ENCODE peak calls at places on chromosomes 12 and 14, in four cellular contexts. Y, T, H and G are unnamed samples.

GRCh38 chr12:93010461-93010860 is 81.4 kb upstream of the EEA1 start:
- DNase-seq in Y (no peak), H (no peak), T (no peak), G (no peak)

GRCh38 chr14:59310644-59311043 is 122.2 kb downstream of the DAAM1 start:
- DNase-seq in Y (no peak), H (no peak), T (no peak), G (no peak)

GRCh38 chr12:67208326-67209067 is 60.7 kb upstream of the CAND1 start:
- DNase-seq in T (no peak), Y (no peak), H (no peak), G (no peak)

GRCh38 chr12:131911851-131912525 is 17.1 kb upstream of the PUS1 start:
- DNase-seq in Y (no peak), H (no peak), T (no peak), G (no peak)

GRCh38 chr14:50619569-50620141 is 48.5 kb downstream of the SAV1 start:
- DNase-seq in T (peak; percentile 52), H (no peak), Y (no peak), G (no peak)

GRCh38 chr12:32896438-32897275 is at the start of gene PKP2:
- DNase-seq in H (peak; percentile 93), Y (peak; percentile 86), T (peak; percentile 89), G (no peak)

GRCh38 chr12:105334001-105334400 is 3.5 kb downstream of the C12orf75 start:
- DNase-seq in H (no peak), Y (no peak), T (no peak), G (no peak)

GRCh38 chr14:92886337-92886736 is 36.6 kb upstream of the CHGA start:
- DNase-seq in Y (no peak), T (peak; percentile 88), H (peak; percentile 24), G (no peak)

GRCh38 chr12:124399622-124400021 is 104.7 kb downstream of the RFLNA start:
- DNase-seq in Y (peak; percentile 63), T (no peak), H (no peak), G (no peak)

GRCh38 chr12:39402922-39403321 is 40.0 kb downstream of the KIF21A start:
- DNase-seq in Y (no peak), H (no peak), T (no peak), G (no peak)

GRCh38 chr12:96606646-96607045 is 117.3 kb downstream of the CFAP54 start:
- DNase-seq in H (no peak), T (no peak), Y (no peak), G (no peak)

GRCh38 chr12:103626498-103626897 is 39.4 kb downstream of the STAB2 start:
- DNase-seq in Y (no peak), T (no peak), H (peak; percentile 78), G (peak; percentile 49)

GRCh38 chr14:63204407-63205280 is at the start of gene RHOJ:
- DNase-seq in Y (peak; percentile 43), T (no peak), H (peak; percentile 52), G (no peak)

GRCh38 chr12:66879392-66879791 is 200.5 kb upstream of the GRIP1 start:
- DNase-seq in H (no peak), T (no peak), Y (no peak), G (no peak)

GRCh38 chr14:22852940-22853767 is 16.8 kb downstream of the MMP14 start:
- DNase-seq in H (peak; percentile 65), Y (peak; percentile 95), T (peak; percentile 89), G (peak; percentile 53)

GRCh38 chr14:28152453-28153044 is 614.0 kb upstream of the FOXG1 start:
- DNase-seq in H (no peak), T (no peak), Y (no peak), G (no peak)

GRCh38 chr14:77638738-77639137 is 22.3 kb upstream of the SPTLC2 start:
- DNase-seq in H (no peak), T (no peak), Y (no peak), G (no peak)

GRCh38 chr12:52506858-52507715 is 13.1 kb downstream of the KRT5 start:
- DNase-seq in Y (no peak), T (peak; percentile 55), H (peak; percentile 42), G (no peak)

GRCh38 chr12:12333980-12334709 is 15.9 kb downstream of the MANSC1 start:
- DNase-seq in H (peak; percentile 20), T (peak; percentile 85), Y (peak; percentile 63), G (peak; percentile 39)

GRCh38 chr12:6294533-6295186 is 15.8 kb upstream of the PLEKHG6 start:
- DNase-seq in H (no peak), Y (no peak), T (no peak), G (no peak)